ENCODE peak calls at places on chromosome 12, in six cellular contexts. One of them, this sample, is unnamed.

GRCh38 chr12:16385779-16386646 is 38.6 kb downstream of the MGST1 start:
- DNase-seq in psoas muscle: no peak
- DNase-seq in anterior cingulate cortex: no peak
- DNase-seq in caudate nucleus: peak
- DNase-seq in mesothelial cell of epicardium: no peak
- DNase-seq in HuH-7.5: peak
- DNase-seq in this sample: peak

GRCh38 chr12:69359531-69360347 is at the start of gene YEATS4:
- DNase-seq in caudate nucleus: peak
- DNase-seq in psoas muscle: peak
- DNase-seq in anterior cingulate cortex: peak
- DNase-seq in HuH-7.5: peak
- DNase-seq in mesothelial cell of epicardium: peak
- DNase-seq in this sample: peak

GRCh38 chr12:114919479-114919878 is 235.5 kb upstream of the TBX3 start:
- DNase-seq in caudate nucleus: no peak
- DNase-seq in mesothelial cell of epicardium: peak
- DNase-seq in HuH-7.5: no peak
- DNase-seq in anterior cingulate cortex: no peak
- DNase-seq in psoas muscle: no peak
- DNase-seq in this sample: no peak

GRCh38 chr12:88946377-88946997 is 366.2 kb upstream of the KITLG start:
- DNase-seq in psoas muscle: no peak
- DNase-seq in caudate nucleus: no peak
- DNase-seq in HuH-7.5: no peak
- DNase-seq in mesothelial cell of epicardium: no peak
- DNase-seq in anterior cingulate cortex: no peak
- DNase-seq in this sample: no peak

GRCh38 chr12:109126781-109127180 is 10.4 kb downstream of the ACACB start:
- DNase-seq in caudate nucleus: no peak
- DNase-seq in psoas muscle: no peak
- DNase-seq in HuH-7.5: no peak
- DNase-seq in anterior cingulate cortex: no peak
- DNase-seq in mesothelial cell of epicardium: no peak
- DNase-seq in this sample: no peak

GRCh38 chr12:95385246-95385645 is 88.7 kb upstream of the METAP2 start:
- DNase-seq in mesothelial cell of epicardium: no peak
- DNase-seq in HuH-7.5: no peak
- DNase-seq in psoas muscle: peak
- DNase-seq in anterior cingulate cortex: no peak
- DNase-seq in caudate nucleus: no peak
- DNase-seq in this sample: peak

GRCh38 chr12:50061946-50062725 is 4.7 kb downstream of the ASIC1 start:
- DNase-seq in anterior cingulate cortex: no peak
- DNase-seq in mesothelial cell of epicardium: no peak
- DNase-seq in psoas muscle: peak
- DNase-seq in HuH-7.5: no peak
- DNase-seq in caudate nucleus: no peak
- DNase-seq in this sample: no peak

GRCh38 chr12:84375472-84375871 is 537.1 kb downstream of the SLC6A15 start:
- DNase-seq in mesothelial cell of epicardium: no peak
- DNase-seq in caudate nucleus: no peak
- DNase-seq in anterior cingulate cortex: no peak
- DNase-seq in HuH-7.5: no peak
- DNase-seq in psoas muscle: no peak
- DNase-seq in this sample: no peak

GRCh38 chr12:57836442-57837375 is 9.8 kb downstream of the CTDSP2 start:
- DNase-seq in caudate nucleus: peak
- DNase-seq in psoas muscle: peak
- DNase-seq in anterior cingulate cortex: peak
- DNase-seq in mesothelial cell of epicardium: peak
- DNase-seq in HuH-7.5: no peak
- DNase-seq in this sample: peak

GRCh38 chr12:131830335-131831020 is 2.3 kb downstream of the MMP17 start:
- DNase-seq in psoas muscle: peak
- DNase-seq in HuH-7.5: peak
- DNase-seq in mesothelial cell of epicardium: peak
- DNase-seq in anterior cingulate cortex: peak
- DNase-seq in caudate nucleus: peak
- DNase-seq in this sample: peak

GRCh38 chr12:102461501-102461900 is 18.9 kb downstream of the IGF1 start:
- DNase-seq in caudate nucleus: no peak
- DNase-seq in mesothelial cell of epicardium: no peak
- DNase-seq in anterior cingulate cortex: no peak
- DNase-seq in psoas muscle: no peak
- DNase-seq in HuH-7.5: no peak
- DNase-seq in this sample: no peak

GRCh38 chr12:76152161-76152807 is 67.8 kb upstream of the NAP1L1 start:
- DNase-seq in caudate nucleus: no peak
- DNase-seq in mesothelial cell of epicardium: no peak
- DNase-seq in anterior cingulate cortex: no peak
- DNase-seq in psoas muscle: no peak
- DNase-seq in HuH-7.5: no peak
- DNase-seq in this sample: no peak

GRCh38 chr12:67594888-67595287 is 53.7 kb upstream of the DYRK2 start:
- DNase-seq in caudate nucleus: no peak
- DNase-seq in psoas muscle: no peak
- DNase-seq in anterior cingulate cortex: no peak
- DNase-seq in mesothelial cell of epicardium: no peak
- DNase-seq in HuH-7.5: no peak
- DNase-seq in this sample: no peak

GRCh38 chr12:1533602-1534304 is 60.6 kb downstream of the FBXL14 start:
- DNase-seq in HuH-7.5: peak
- DNase-seq in caudate nucleus: no peak
- DNase-seq in mesothelial cell of epicardium: no peak
- DNase-seq in psoas muscle: no peak
- DNase-seq in anterior cingulate cortex: no peak
- DNase-seq in this sample: peak

GRCh38 chr12:31835276-31835882 is 106.6 kb upstream of the AMN1 start:
- DNase-seq in HuH-7.5: no peak
- DNase-seq in mesothelial cell of epicardium: no peak
- DNase-seq in psoas muscle: no peak
- DNase-seq in caudate nucleus: no peak
- DNase-seq in anterior cingulate cortex: no peak
- DNase-seq in this sample: no peak

GRCh38 chr12:91332305-91332704 is 149.7 kb upstream of the DCN start:
- DNase-seq in psoas muscle: no peak
- DNase-seq in HuH-7.5: no peak
- DNase-seq in anterior cingulate cortex: no peak
- DNase-seq in caudate nucleus: no peak
- DNase-seq in mesothelial cell of epicardium: no peak
- DNase-seq in this sample: peak

GRCh38 chr12:102622618-102623017 is 142.3 kb upstream of the IGF1 start:
- DNase-seq in caudate nucleus: no peak
- DNase-seq in psoas muscle: no peak
- DNase-seq in anterior cingulate cortex: no peak
- DNase-seq in HuH-7.5: no peak
- DNase-seq in mesothelial cell of epicardium: no peak
- DNase-seq in this sample: no peak